ENCODE peak calls at places on chromosome 10, in seven cellular contexts. One of them, this sample, is unnamed. For H3K4me1, the result is how much of the 10 kb centered on the place peaks cover.

GRCh38 chr10:87740232-87740631 is 77.8 kb downstream of the ATAD1 start:
- DNase-seq in ovary: no peak
- DNase-seq in tibial nerve: no peak
- DNase-seq in A549: peak
- DNase-seq in sigmoid colon: no peak
- DNase-seq in K562: no peak
- DNase-seq in HepG2: peak
- DNase-seq in this sample: no peak

GRCh38 chr10:114289096-114289436 is 50.0 kb downstream of the VWA2 start:
- DNase-seq in ovary: no peak
- DNase-seq in tibial nerve: no peak
- DNase-seq in A549: no peak
- DNase-seq in sigmoid colon: peak
- DNase-seq in K562: no peak
- DNase-seq in HepG2: no peak
- DNase-seq in this sample: no peak

GRCh38 chr10:9244880-9245279 is 1190.4 kb downstream of the GATA3 start:
- DNase-seq in ovary: no peak
- DNase-seq in tibial nerve: no peak
- DNase-seq in A549: no peak
- DNase-seq in sigmoid colon: no peak
- DNase-seq in K562: no peak
- DNase-seq in HepG2: no peak
- DNase-seq in this sample: no peak

GRCh38 chr10:27319752-27320561 is 79.4 kb upstream of the ACBD5 start:
- DNase-seq in ovary: no peak
- DNase-seq in tibial nerve: peak
- DNase-seq in A549: peak
- DNase-seq in sigmoid colon: peak
- DNase-seq in K562: peak
- DNase-seq in HepG2: no peak
- DNase-seq in this sample: peak

GRCh38 chr10:24360286-24361127 is 151.6 kb downstream of the KIAA1217 start:
- DNase-seq in ovary: peak
- DNase-seq in tibial nerve: peak
- DNase-seq in A549: peak
- DNase-seq in sigmoid colon: no peak
- DNase-seq in K562: peak
- DNase-seq in HepG2: peak
- DNase-seq in this sample: no peak

GRCh38 chr10:69089638-69090599 is 2.0 kb downstream of the SRGN start:
- DNase-seq in ovary: no peak
- DNase-seq in tibial nerve: no peak
- DNase-seq in A549: no peak
- DNase-seq in sigmoid colon: no peak
- DNase-seq in K562: peak
- DNase-seq in HepG2: no peak
- DNase-seq in this sample: no peak

GRCh38 chr10:94403034-94403822 is 887 bp downstream of the TBC1D12 start:
- DNase-seq in ovary: peak
- DNase-seq in tibial nerve: peak
- DNase-seq in A549: peak
- DNase-seq in sigmoid colon: peak
- DNase-seq in K562: peak
- DNase-seq in HepG2: peak
- DNase-seq in this sample: peak

GRCh38 chr10:70272925-70273316 is 10.9 kb downstream of the NPFFR1 start:
- DNase-seq in ovary: no peak
- DNase-seq in tibial nerve: no peak
- DNase-seq in A549: peak
- DNase-seq in sigmoid colon: no peak
- DNase-seq in K562: no peak
- DNase-seq in HepG2: no peak
- DNase-seq in this sample: no peak

GRCh38 chr10:132397671-132398565 is 918 bp downstream of the PWWP2B start:
- DNase-seq in ovary: peak
- DNase-seq in tibial nerve: no peak
- DNase-seq in A549: peak
- DNase-seq in sigmoid colon: peak
- DNase-seq in K562: peak
- DNase-seq in HepG2: no peak
- DNase-seq in this sample: no peak

GRCh38 chr10:96276426-96276825 is 5.1 kb upstream of the BLNK start:
- DNase-seq in ovary: no peak
- DNase-seq in tibial nerve: no peak
- DNase-seq in A549: no peak
- DNase-seq in sigmoid colon: no peak
- DNase-seq in K562: no peak
- DNase-seq in HepG2: no peak
- DNase-seq in this sample: no peak

GRCh38 chr10:109922976-109923921 is at the start of gene XPNPEP1:
- DNase-seq in ovary: peak
- DNase-seq in tibial nerve: peak
- DNase-seq in A549: peak
- DNase-seq in sigmoid colon: peak
- DNase-seq in K562: peak
- DNase-seq in HepG2: peak
- DNase-seq in this sample: peak
- H3K27ac ChIP-seq in ovary: peak
- H3K27ac ChIP-seq in tibial nerve: peak
- H3K27ac ChIP-seq in A549: peak
- H3K27ac ChIP-seq in sigmoid colon: peak
- H3K27ac ChIP-seq in K562: peak
- H3K27ac ChIP-seq in HepG2: peak
- H3K27ac ChIP-seq in this sample: peak

DNA sequence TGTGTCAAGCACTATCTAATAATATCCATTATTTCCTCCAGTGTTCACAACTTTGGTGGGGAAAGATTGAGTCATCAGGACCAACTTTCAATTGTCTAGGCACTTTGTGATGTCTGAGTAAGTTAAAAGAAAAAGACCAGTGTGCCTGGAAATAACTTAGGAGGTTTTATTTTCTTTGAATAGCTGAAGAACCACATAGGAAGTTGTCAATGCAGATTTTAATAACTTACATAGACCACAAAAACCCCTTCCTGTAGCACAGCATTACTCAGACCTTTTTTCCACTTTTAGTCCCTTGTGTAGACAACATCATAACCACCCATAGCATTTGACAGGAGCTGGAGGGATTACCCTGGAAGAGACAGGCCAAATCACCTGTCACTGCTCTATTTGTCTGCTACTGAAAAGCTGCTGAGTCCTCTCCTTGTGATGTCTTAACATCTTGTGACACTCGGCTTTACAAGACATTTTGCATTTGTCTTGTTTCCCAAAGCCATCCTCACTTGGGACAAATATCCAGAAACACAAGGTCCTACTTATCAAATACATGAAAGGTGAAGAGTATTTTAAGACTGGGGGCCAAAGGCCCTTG is 241.5 kb upstream of the PTER start:
- DNase-seq in ovary: no peak
- DNase-seq in tibial nerve: no peak
- DNase-seq in A549: no peak
- DNase-seq in sigmoid colon: no peak
- DNase-seq in K562: no peak
- DNase-seq in HepG2: no peak
- DNase-seq in this sample: no peak
- TF ChIP-seq EP300 in ovary: no peak
- TF ChIP-seq EP300 in tibial nerve: no peak
- TF ChIP-seq EP300 in A549: no peak
- TF ChIP-seq EP300 in sigmoid colon: no peak
- TF ChIP-seq EP300 in K562: no peak
- TF ChIP-seq EP300 in HepG2: no peak
- TF ChIP-seq EP300 in this sample: no peak

GRCh38 chr10:116836902-116837513 is 12.3 kb upstream of the ENO4 start:
- DNase-seq in ovary: no peak
- DNase-seq in tibial nerve: no peak
- DNase-seq in A549: no peak
- DNase-seq in sigmoid colon: no peak
- DNase-seq in K562: peak
- DNase-seq in HepG2: no peak
- DNase-seq in this sample: no peak
- H3K4me1 ChIP-seq in ovary: under half
- H3K4me1 ChIP-seq in tibial nerve: under half
- H3K4me1 ChIP-seq in A549: under half
- H3K4me1 ChIP-seq in sigmoid colon: under half
- H3K4me1 ChIP-seq in K562: under half
- H3K4me1 ChIP-seq in HepG2: under half
- H3K4me1 ChIP-seq in this sample: under half

DNA sequence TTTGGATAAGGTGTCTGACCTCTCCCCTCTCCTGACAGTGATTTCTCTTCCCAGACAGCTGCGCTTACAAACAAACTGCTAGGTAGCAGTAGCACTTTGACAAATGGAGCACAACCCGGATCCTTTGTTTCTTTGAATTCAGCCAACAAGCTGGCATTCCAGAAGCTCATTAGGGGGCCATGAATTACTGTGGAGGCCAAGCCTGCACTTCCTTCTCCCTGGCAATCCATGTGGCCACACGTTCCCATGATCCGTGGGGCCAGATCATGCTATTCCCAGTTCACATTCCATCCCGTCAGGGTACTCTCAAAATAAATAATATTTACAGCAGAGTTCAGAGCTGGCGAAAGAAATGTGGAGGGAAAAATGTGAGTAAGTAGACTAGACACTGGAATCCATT is 172.4 kb downstream of the PRPF18 start:
- DNase-seq in ovary: no peak
- DNase-seq in tibial nerve: no peak
- DNase-seq in A549: no peak
- DNase-seq in sigmoid colon: no peak
- DNase-seq in K562: no peak
- DNase-seq in HepG2: no peak
- DNase-seq in this sample: no peak
- H3K27ac ChIP-seq in ovary: no peak
- H3K27ac ChIP-seq in tibial nerve: no peak
- H3K27ac ChIP-seq in A549: no peak
- H3K27ac ChIP-seq in sigmoid colon: no peak
- H3K27ac ChIP-seq in K562: no peak
- H3K27ac ChIP-seq in HepG2: no peak
- H3K27ac ChIP-seq in this sample: no peak

DNA sequence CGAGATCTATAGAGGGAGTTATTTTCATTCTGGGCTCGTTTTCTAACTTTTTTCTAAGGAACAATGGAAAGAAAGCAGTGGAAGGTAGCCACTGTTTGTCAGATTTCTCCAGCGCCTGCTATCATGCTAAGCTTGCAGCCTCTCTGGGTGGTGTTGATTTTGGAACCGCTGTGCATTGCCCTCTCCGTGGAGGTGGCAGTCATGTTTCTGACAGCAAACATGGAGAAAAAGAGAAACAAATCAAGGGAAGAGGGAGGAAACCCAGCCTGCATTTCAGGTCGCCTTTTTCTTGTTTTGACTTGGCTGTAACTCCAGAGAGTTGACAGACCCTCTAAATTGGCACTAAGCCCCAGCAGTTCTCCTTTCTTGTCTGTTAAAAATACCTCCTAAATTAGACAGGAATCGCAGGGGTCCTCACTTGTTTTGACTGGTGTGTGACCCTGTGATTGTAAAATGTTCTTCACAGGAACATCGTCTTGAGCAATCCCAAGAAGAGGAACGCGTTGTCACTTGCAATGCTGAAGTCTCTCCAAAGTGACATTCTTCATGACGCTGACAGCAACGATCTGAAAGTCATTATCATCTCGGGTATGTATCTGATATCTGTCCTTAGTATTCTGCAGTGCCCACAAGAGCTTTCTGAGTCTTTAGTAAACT is 4.8 kb downstream of the ECHDC3 start:
- DNase-seq in ovary: no peak
- DNase-seq in tibial nerve: no peak
- DNase-seq in A549: no peak
- DNase-seq in sigmoid colon: no peak
- DNase-seq in K562: no peak
- DNase-seq in HepG2: no peak
- DNase-seq in this sample: no peak
- TF ChIP-seq EP300 in ovary: no peak
- TF ChIP-seq EP300 in tibial nerve: peak
- TF ChIP-seq EP300 in A549: no peak
- TF ChIP-seq EP300 in sigmoid colon: peak
- TF ChIP-seq EP300 in K562: no peak
- TF ChIP-seq EP300 in HepG2: no peak
- TF ChIP-seq EP300 in this sample: peak

GRCh38 chr10:77306666-77307065 is 330.9 kb downstream of the KCNMA1 start:
- DNase-seq in ovary: no peak
- DNase-seq in tibial nerve: no peak
- DNase-seq in A549: no peak
- DNase-seq in sigmoid colon: no peak
- DNase-seq in K562: no peak
- DNase-seq in HepG2: no peak
- DNase-seq in this sample: no peak

GRCh38 chr10:77308084-77308732 is 329.4 kb downstream of the KCNMA1 start:
- DNase-seq in ovary: no peak
- DNase-seq in tibial nerve: no peak
- DNase-seq in A549: no peak
- DNase-seq in sigmoid colon: no peak
- DNase-seq in K562: no peak
- DNase-seq in HepG2: no peak
- DNase-seq in this sample: no peak

GRCh38 chr10:77311186-77311585 is 326.4 kb downstream of the KCNMA1 start:
- DNase-seq in ovary: no peak
- DNase-seq in tibial nerve: no peak
- DNase-seq in A549: no peak
- DNase-seq in sigmoid colon: no peak
- DNase-seq in K562: peak
- DNase-seq in HepG2: no peak
- DNase-seq in this sample: no peak

GRCh38 chr10:77310288-77310687 is 327.3 kb downstream of the KCNMA1 start:
- DNase-seq in ovary: no peak
- DNase-seq in tibial nerve: no peak
- DNase-seq in A549: no peak
- DNase-seq in sigmoid colon: no peak
- DNase-seq in K562: no peak
- DNase-seq in HepG2: no peak
- DNase-seq in this sample: no peak

DNA sequence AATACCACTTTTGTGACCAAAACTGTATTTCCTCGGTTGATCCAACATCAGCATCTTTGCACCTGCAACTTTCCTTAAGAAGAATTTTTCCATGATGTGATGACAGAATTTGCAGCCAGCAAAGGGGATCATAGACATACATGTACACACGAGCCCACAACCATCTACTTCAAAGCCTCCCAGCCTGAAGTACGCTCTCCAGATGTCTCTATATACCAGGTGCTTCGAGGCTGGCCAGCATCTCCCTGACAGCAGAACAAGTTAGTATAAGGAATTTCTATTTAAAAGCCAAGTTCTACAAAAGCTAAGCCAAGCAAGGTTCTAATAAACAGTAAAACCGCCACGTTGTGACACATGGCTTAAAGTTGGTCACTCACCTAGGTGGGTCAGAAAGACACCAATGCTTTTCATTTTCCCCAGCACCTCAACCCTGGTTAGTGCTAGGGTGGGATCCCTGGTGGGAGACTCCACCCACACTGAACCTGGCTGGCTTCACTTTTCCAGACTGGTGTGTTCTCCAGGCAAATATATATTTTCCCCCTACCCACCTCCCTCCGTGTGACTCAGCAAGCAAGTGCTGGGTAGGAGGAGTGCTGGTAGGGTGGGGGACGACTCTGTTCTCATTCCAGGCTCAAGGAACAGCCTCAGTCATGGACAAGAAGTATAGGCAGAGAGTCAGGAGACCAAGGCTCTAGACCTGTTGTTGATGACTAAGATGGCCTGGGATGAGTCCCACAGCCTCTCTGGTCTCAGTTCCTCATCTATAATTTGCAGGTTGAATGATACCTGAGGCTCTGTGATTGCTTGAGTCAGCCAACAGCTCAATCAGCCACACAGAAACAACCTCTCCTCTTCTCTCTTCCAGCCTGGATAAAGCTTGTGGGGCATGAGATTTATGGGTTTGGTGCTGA is 328.2 kb downstream of the KCNMA1 start:
- DNase-seq in ovary: no peak
- DNase-seq in tibial nerve: no peak
- DNase-seq in A549: no peak
- DNase-seq in sigmoid colon: no peak
- DNase-seq in K562: no peak
- DNase-seq in HepG2: no peak
- DNase-seq in this sample: no peak
- H3K4me1 ChIP-seq in ovary: under half
- H3K4me1 ChIP-seq in tibial nerve: under half
- H3K4me1 ChIP-seq in A549: under half
- H3K4me1 ChIP-seq in sigmoid colon: under half
- H3K4me1 ChIP-seq in K562: under half
- H3K4me1 ChIP-seq in HepG2: under half
- H3K4me1 ChIP-seq in this sample: under half